ENCODE peak calls at places on chromosomes 3 and 15, in four cellular contexts. F is T-cell, Z is HT-29, N is HFF-Myc. O is an unnamed sample.

GRCh38 chr3:108605028-108605427 is 15.5 kb downstream of the DZIP3 start:
- DNase-seq in N (no peak), F (no peak), Z (no peak), O (no peak)

GRCh38 chr15:101168463-101168824 is 83.4 kb downstream of the CHSY1 start:
- DNase-seq in Z (no peak), N (no peak), F (no peak), O (peak; percentile 73)

GRCh38 chr3:58047806-58048205 is 39.6 kb downstream of the FLNB start:
- DNase-seq in F (no peak), Z (no peak), N (peak; percentile 82), O (peak; percentile 76)

GRCh38 chr15:36594556-36595090 is 15.2 kb downstream of the CDIN1 start:
- DNase-seq in N (no peak), Z (no peak), F (no peak), O (no peak)

GRCh38 chr3:196774191-196774820 is 34.6 kb downstream of the PAK2 start:
- DNase-seq in Z (no peak), F (no peak), N (peak; percentile 10), O (peak; percentile 37)

GRCh38 chr3:72310028-72310987 is 525.4 kb upstream of the PROK2 start:
- DNase-seq in Z (peak; percentile 16), N (peak; percentile 79), F (peak; percentile 30), O (no peak)

GRCh38 chr15:31391687-31392671 is 65.3 kb downstream of the KLF13 start:
- DNase-seq in Z (peak; percentile 43), N (no peak), F (peak; percentile 69), O (peak; percentile 48)

GRCh38 chr3:69326821-69327433 is 59.0 kb downstream of the FRMD4B start:
- DNase-seq in Z (no peak), N (no peak), F (peak; percentile 36), O (no peak)

GRCh38 chr15:48677821-48678220 is 32.3 kb upstream of the FBN1 start:
- DNase-seq in Z (no peak), N (no peak), F (no peak), O (no peak)

GRCh38 chr3:138862924-138863775 is 28.4 kb upstream of the PIK3CB start:
- DNase-seq in F (no peak), N (no peak), Z (peak; percentile 90), O (peak; percentile 79)

GRCh38 chr3:156910022-156910421 is 83.9 kb downstream of the LEKR1 start:
- DNase-seq in N (no peak), Z (no peak), F (no peak), O (no peak)

O was measured in myocyte.